ENCODE peak calls at places on chromosome 20, in ten cellular contexts. R is GM12891, E is tibial nerve, N is A549, A is NB4, H is heart left ventricle, X is HCT116, Q is transverse colon, K is ovary, D is spleen. M is an unnamed sample.
A peak's percentile ranks its signal among the peaks of the same experiment; 100 is the strongest.

GRCh38 chr20:58892932-58893224 is 40.4 kb downstream of the GNAS start:
- DNase-seq in A (peak; percentile 36), X (no peak), H (no peak), D (no peak), K (no peak), R (no peak), N (peak; percentile 39), E (no peak), Q (no peak), M (no peak)

GRCh38 chr20:44643596-44644383 is 7.7 kb downstream of the ADA start:
- DNase-seq in E (no peak), R (no peak), K (peak; percentile 22), Q (peak; percentile 51), X (no peak), H (peak; percentile 70), D (peak; percentile 84), A (peak; percentile 59), N (peak; percentile 62), M (peak; percentile 64)

GRCh38 chr20:34549291-34549928 is 9.1 kb upstream of the MAP1LC3A start:
- DNase-seq in A (peak; percentile 15), X (peak; percentile 19), H (no peak), K (no peak), N (no peak), R (no peak), E (no peak), D (no peak), Q (peak; percentile 38), M (no peak)

GRCh38 chr20:17870063-17870740 is 98.4 kb downstream of the SNX5 start:
- DNase-seq in E (no peak), D (peak; percentile 58), A (no peak), X (no peak), Q (no peak), H (no peak), N (no peak), R (no peak), K (peak; percentile 60), M (no peak)

GRCh38 chr20:24445510-24446170 is 23.8 kb upstream of the SYNDIG1 start:
- DNase-seq in E (no peak), D (no peak), Q (no peak), A (no peak), R (no peak), N (no peak), H (no peak), X (no peak), K (no peak), M (no peak)

GRCh38 chr20:43529051-43529450 is 21.6 kb downstream of the L3MBTL1 start:
- DNase-seq in H (no peak), D (no peak), X (no peak), R (no peak), A (no peak), N (no peak), Q (no peak), K (no peak), E (no peak), M (no peak)

GRCh38 chr20:58651823-58652605 is 931 bp downstream of the STX16 start:
- DNase-seq in Q (peak; percentile 74), H (peak; percentile 50), E (no peak), A (peak; percentile 91), N (peak; percentile 72), R (peak; percentile 56), X (no peak), K (no peak), D (peak; percentile 89), M (peak; percentile 95)

GRCh38 chr20:8117636-8118413 is 14.2 kb upstream of the PLCB1 start:
- DNase-seq in K (no peak), A (no peak), E (no peak), Q (no peak), H (no peak), X (no peak), N (no peak), R (no peak), D (no peak), M (no peak)

GRCh38 chr20:45779011-45779915 is 12.4 kb downstream of the WFDC3 start:
- DNase-seq in X (peak; percentile 98), Q (peak; percentile 88), H (peak; percentile 66), D (no peak), A (no peak), N (peak; percentile 87), R (no peak), E (peak; percentile 83), K (peak; percentile 90), M (peak; percentile 60)

GRCh38 chr20:62977613-62978558 is 25.4 kb downstream of the SLC17A9 start:
- DNase-seq in A (peak; percentile 60), E (no peak), X (peak; percentile 51), R (peak; percentile 79), Q (peak; percentile 79), N (peak; percentile 49), H (no peak), K (no peak), D (peak; percentile 87), M (peak; percentile 52)

GRCh38 chr20:40414843-40415615 is 274.0 kb downstream of the MAFB start:
- DNase-seq in E (no peak), D (no peak), R (no peak), H (no peak), K (no peak), N (no peak), X (no peak), Q (peak; percentile 56), A (no peak), M (no peak)

GRCh38 chr20:37363221-37364012 is 17.5 kb downstream of the SRC start:
- DNase-seq in D (peak; percentile 67), H (no peak), X (no peak), Q (no peak), K (no peak), E (no peak), R (no peak), A (no peak), N (no peak), M (no peak)

GRCh38 chr20:50388733-50389436 is 121.3 kb upstream of the PTPN1 start:
- DNase-seq in N (no peak), E (no peak), X (no peak), D (no peak), A (no peak), H (no peak), R (no peak), K (no peak), Q (no peak), M (no peak)
- TF ChIP-seq POLR2A in N (no peak), E (no peak), X (no peak), D (no peak), A (no peak), H (no peak), R (no peak), K (no peak), Q (no peak), M (no peak)

GRCh38 chr20:3471397-3472021 is 691 bp downstream of the ATRN start:
- DNase-seq in R (peak; percentile 32), N (no peak), A (peak; percentile 19), E (no peak), Q (no peak), K (no peak), H (peak; percentile 15), X (no peak), D (no peak), M (no peak)

GRCh38 chr20:3473324-3473723 is 2.5 kb downstream of the ATRN start:
- DNase-seq in K (no peak), D (no peak), N (no peak), H (no peak), R (no peak), A (no peak), Q (no peak), X (no peak), E (no peak), M (no peak)

GRCh38 chr20:3470208-3470626 is 601 bp upstream of the ATRN start:
- DNase-seq in X (no peak), N (no peak), R (no peak), Q (no peak), E (no peak), K (no peak), D (no peak), H (no peak), A (peak; percentile 29), M (no peak)

GRCh38 chr20:3472105-3472504 is 1.3 kb downstream of the ATRN start:
- DNase-seq in N (no peak), E (no peak), H (no peak), K (no peak), X (no peak), Q (no peak), R (no peak), A (peak; percentile 34), D (no peak), M (no peak)

GRCh38 chr20:3470627-3471396 is at the start of gene ATRN:
- DNase-seq in N (peak; percentile 94), E (peak; percentile 63), D (peak; percentile 97), A (peak; percentile 95), K (peak; percentile 89), X (peak; percentile 69), R (peak; percentile 92), H (peak; percentile 95), Q (peak; percentile 89), M (peak; percentile 84)
- TF ChIP-seq POLR2A in N (peak; percentile 98), E (peak; percentile 61), D (peak; percentile 76), A (peak; percentile 98), K (peak; percentile 48), X (peak; percentile 88), R (peak; percentile 83), H (peak; percentile 6), Q (peak; percentile 50), M (peak; percentile 93)

DNA sequence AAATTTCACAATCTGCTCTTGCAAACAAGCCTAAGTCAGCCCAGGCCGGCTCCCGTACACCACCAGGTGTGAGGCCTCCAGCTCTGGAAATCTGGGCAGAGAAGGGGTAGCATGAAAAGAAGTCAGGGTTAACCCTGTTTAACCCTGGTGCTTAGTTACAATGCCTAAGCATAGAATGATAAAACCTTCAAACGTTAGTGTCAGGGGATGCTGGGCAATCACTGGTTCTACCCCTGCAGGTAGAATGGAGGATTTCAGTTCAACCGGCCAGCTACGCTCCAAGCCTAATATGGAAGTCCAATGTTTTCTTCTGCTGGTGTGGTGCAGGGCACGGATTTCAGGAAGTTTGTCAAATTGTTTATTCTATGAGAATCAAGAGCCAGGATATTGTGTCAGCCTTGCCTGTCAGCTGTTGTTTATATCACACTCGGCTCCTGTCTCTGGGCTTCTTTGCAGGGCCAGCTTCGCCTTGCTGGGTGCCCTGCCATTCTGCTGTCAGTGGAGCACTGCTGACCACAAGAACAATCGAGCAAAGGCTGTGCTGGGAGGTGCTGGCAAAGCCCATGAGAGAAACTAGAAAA is 20.2 kb upstream of the CD93 start:
- DNase-seq in X (no peak), K (no peak), R (no peak), Q (no peak), H (peak; percentile 33), A (no peak), D (peak; percentile 79), E (no peak), N (no peak), M (no peak)
- TF ChIP-seq POLR2A in X (no peak), K (no peak), R (no peak), Q (no peak), H (no peak), A (no peak), D (no peak), E (peak; percentile 32), N (no peak), M (no peak)

DNA sequence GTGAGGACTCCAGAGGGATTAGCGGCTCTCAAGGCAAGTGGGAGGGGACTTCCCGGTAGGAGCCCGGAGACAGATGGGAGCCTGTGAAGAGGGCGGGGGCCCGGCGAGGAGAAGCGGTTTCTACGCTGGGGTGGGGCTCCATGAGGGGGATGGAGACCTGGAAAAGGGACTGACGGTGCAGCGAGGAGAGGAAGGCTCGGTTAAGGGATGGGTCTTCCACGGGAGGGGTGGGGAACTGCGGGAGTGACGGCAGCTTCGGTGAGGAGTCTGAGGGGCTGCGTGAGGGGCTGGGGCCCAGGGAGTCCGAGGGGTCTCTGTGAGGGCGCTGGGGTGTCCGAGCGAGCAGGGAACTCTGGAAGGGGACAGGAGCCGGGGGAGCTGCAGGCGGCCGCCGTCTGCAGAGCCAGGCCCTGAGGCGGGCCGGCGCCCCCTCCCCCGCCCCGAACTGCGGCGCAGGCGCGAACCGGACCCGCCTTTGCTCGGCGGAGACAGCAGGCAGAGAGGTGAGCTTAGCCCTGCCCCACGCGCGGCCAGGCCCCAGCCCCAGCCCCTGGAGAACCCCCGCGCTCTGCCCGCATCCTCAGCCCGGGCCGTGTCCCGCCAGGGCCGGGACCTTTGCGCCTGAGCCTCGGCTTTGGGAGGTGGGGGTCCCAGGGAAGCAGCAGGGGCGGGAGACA is at the start of gene NRSN2:
- DNase-seq in K (peak; percentile 72), N (peak; percentile 89), X (no peak), H (peak; percentile 74), E (peak; percentile 37), Q (peak; percentile 61), D (peak; percentile 87), A (peak; percentile 65), R (peak; percentile 80), M (peak; percentile 69)
- TF ChIP-seq POLR2A in K (peak; percentile 63), N (peak; percentile 73), X (no peak), H (no peak), E (peak; percentile 42), Q (no peak), D (no peak), A (no peak), R (no peak), M (peak; percentile 53)